ENCODE peak calls at places on chromosomes 2 and 18, in six cellular contexts. P is germinal center; R is stimulated activated naive B cell treated with anti-CD40 and anti-IgM and Interleukin-4, amounts not matched to agents 10 μg/mL and 1 μg/mL and 100 μg/mL, for 72 hours; J is GM23338; D is endothelial cell of umbilical vein; Q is thyroid gland. O is an unnamed sample.

GRCh38 chr2:20350105-20350712 is 435 bp downstream of the PUM2 start:
- DNase-seq in R (peak), D (peak), J (peak), Q (peak), P (peak), O (peak)

GRCh38 chr18:58192519-58192918 is 148.5 kb downstream of the NEDD4L start:
- DNase-seq in D (no peak), Q (no peak), R (no peak), J (no peak), P (no peak), O (no peak)

GRCh38 chr2:172552547-172553291 is 3.2 kb upstream of the PDK1 start:
- DNase-seq in P (no peak), Q (no peak), D (peak), R (no peak), J (no peak), O (peak)

GRCh38 chr2:191202209-191202721 is 42.9 kb upstream of the MYO1B start:
- DNase-seq in R (no peak), D (no peak), Q (no peak), P (no peak), J (no peak), O (peak)

GRCh38 chr2:54457326-54458023 is 1.3 kb downstream of the SPTBN1 start:
- DNase-seq in Q (peak), P (peak), R (peak), J (peak), D (peak), O (peak)

GRCh38 chr2:128388414-128389032 is 69.9 kb upstream of the HS6ST1 start:
- DNase-seq in Q (no peak), D (no peak), P (no peak), J (no peak), R (no peak), O (no peak)

GRCh38 chr2:222193328-222194008 is 105.3 kb downstream of the PAX3 start:
- DNase-seq in D (no peak), Q (no peak), J (no peak), P (no peak), R (no peak), O (no peak)

GRCh38 chr18:34695300-34695699 is 14.8 kb upstream of the DTNA start:
- DNase-seq in R (no peak), J (no peak), D (no peak), P (no peak), Q (peak), O (no peak)

GRCh38 chr2:240963376-240964220 is 34.8 kb upstream of the SNED1 start:
- DNase-seq in J (no peak), Q (no peak), P (no peak), R (no peak), D (no peak), O (no peak)

GRCh38 chr2:55025627-55026026 is 24.6 kb downstream of the RTN4 start:
- DNase-seq in Q (no peak), D (no peak), P (no peak), J (no peak), R (no peak), O (no peak)

GRCh38 chr2:49948091-49948490 is 793.8 kb upstream of the FSHR start:
- DNase-seq in J (no peak), Q (no peak), D (no peak), R (no peak), P (no peak), O (no peak)

GRCh38 chr2:201118957-201119848 is 3.2 kb downstream of the CFLAR start:
- DNase-seq in D (peak), R (no peak), P (peak), J (peak), Q (no peak), O (peak)

GRCh38 chr2:105802587-105802986 is 57.9 kb downstream of the NCK2 start:
- DNase-seq in D (no peak), J (no peak), Q (no peak), R (peak), P (peak), O (no peak)

GRCh38 chr2:75077909-75078308 is 119.5 kb downstream of the POLE4 start:
- DNase-seq in D (no peak), Q (no peak), J (no peak), R (no peak), P (no peak), O (no peak)

GRCh38 chr2:133908171-133908570 is 339.9 kb upstream of the NCKAP5 start:
- DNase-seq in Q (no peak), D (peak), J (no peak), P (no peak), R (no peak), O (peak)

GRCh38 chr2:69797836-69798465 is 31.5 kb upstream of the GMCL1 start:
- DNase-seq in R (no peak), D (peak), J (peak), P (no peak), Q (no peak), O (no peak)

GRCh38 chr2:233542507-233542906 is 24.1 kb downstream of the USP40 start:
- DNase-seq in R (no peak), P (no peak), Q (no peak), J (no peak), D (no peak), O (no peak)

GRCh38 chr2:239839306-239839705 is 185.8 kb downstream of the NDUFA10 start:
- DNase-seq in R (no peak), J (no peak), D (no peak), Q (no peak), P (no peak), O (no peak)

GRCh38 chr2:84874381-84875212 is 6.3 kb downstream of the TRABD2A start:
- DNase-seq in Q (no peak), P (no peak), R (no peak), J (no peak), D (no peak), O (no peak)

GRCh38 chr2:208183526-208183925 is 6.3 kb downstream of the C2orf80 start:
- DNase-seq in Q (no peak), P (no peak), R (no peak), J (peak), D (no peak), O (no peak)

GRCh38 chr18:11995445-11996189 is 14.3 kb downstream of the IMPA2 start:
- DNase-seq in Q (peak), J (peak), D (peak), R (peak), P (peak), O (peak)

GRCh38 chr18:12470382-12471090 is 62.8 kb downstream of the PRELID3A start:
- DNase-seq in R (no peak), Q (no peak), D (no peak), J (no peak), P (no peak), O (no peak)

GRCh38 chr2:225779829-225780228 is 380.3 kb downstream of the NYAP2 start:
- DNase-seq in R (no peak), J (no peak), P (no peak), D (no peak), Q (no peak), O (no peak)

GRCh38 chr2:241574911-241575623 is 16.5 kb downstream of the BOK start:
- DNase-seq in D (no peak), Q (no peak), R (no peak), J (no peak), P (no peak), O (no peak)

GRCh38 chr2:37588316-37588777 is 83.1 kb downstream of the CDC42EP3 start:
- DNase-seq in Q (no peak), P (no peak), J (no peak), D (peak), R (no peak), O (no peak)

GRCh38 chr2:19860022-19860421 is 41.8 kb downstream of the TTC32 start:
- DNase-seq in D (no peak), Q (no peak), R (no peak), P (no peak), J (no peak), O (no peak)

GRCh38 chr18:57084331-57085298 is 62.3 kb upstream of the BOD1L2 start:
- DNase-seq in J (no peak), R (no peak), Q (no peak), P (no peak), D (no peak), O (no peak)

GRCh38 chr2:357811-358210 is 69.9 kb upstream of the ALKAL2 start:
- DNase-seq in Q (no peak), D (no peak), P (no peak), J (no peak), R (no peak), O (no peak)

O was measured in dermis blood vessel endothelial cell.